ENCODE peak calls at places on chromosomes 2 and 18, in ten cellular contexts. D is stimulated activated CD4-positive, alpha-beta T cell treated with anti-CD3 and anti-CD28 coated beads, TNF-alpha, amount 100 ng/mL, for 48 hours; T is central memory CD4-positive, alpha-beta T cell; W is HEK293T; P is stromal cell of bone marrow; S is retina; C is heart left ventricle; G is lung microvascular endothelial cell; O is amniotic stem cell; B is brain microvascular endothelial cell. M is an unnamed sample.

GRCh38 chr2:133812826-133813617 is 244.8 kb upstream of the NCKAP5 start:
- DNase-seq in T (no peak), B (peak; percentile 27), O (no peak), D (no peak), S (no peak), G (peak; percentile 82), P (peak; percentile 16), W (no peak), C (no peak), M (no peak)

GRCh38 chr2:200087451-200087850 is 132.1 kb downstream of the MAIP1 start:
- DNase-seq in W (no peak), G (no peak), O (no peak), B (no peak), D (no peak), S (no peak), P (no peak), C (no peak), T (no peak), M (no peak)

GRCh38 chr18:48658721-48659120 is 119.9 kb downstream of the CTIF start:
- DNase-seq in S (no peak), P (no peak), B (no peak), T (no peak), D (no peak), G (no peak), W (no peak), C (no peak), O (no peak), M (peak; percentile 17)

GRCh38 chr2:181140414-181140813 is 160.0 kb downstream of the UBE2E3 start:
- DNase-seq in G (no peak), O (no peak), T (no peak), S (no peak), D (no peak), C (no peak), W (no peak), B (no peak), P (peak; percentile 69), M (no peak)

GRCh38 chr2:101961287-101962242 is 30.2 kb upstream of the IL1R2 start:
- DNase-seq in G (no peak), B (peak; percentile 66), D (no peak), P (peak; percentile 98), S (no peak), T (no peak), C (peak; percentile 86), O (no peak), W (no peak), M (peak; percentile 90)

GRCh38 chr2:7748717-7749415 is 831.7 kb downstream of the RNF144A start:
- DNase-seq in W (no peak), T (no peak), D (no peak), C (no peak), O (no peak), P (no peak), S (no peak), B (no peak), G (peak; percentile 4), M (no peak)

GRCh38 chr18:49843131-49843530 is 29.8 kb upstream of the ACAA2 start:
- DNase-seq in G (no peak), D (no peak), W (no peak), P (no peak), S (no peak), B (no peak), C (no peak), O (no peak), T (no peak), M (no peak)

GRCh38 chr2:197985029-197985428 is 180.6 kb downstream of the PLCL1 start:
- DNase-seq in W (no peak), O (no peak), P (no peak), C (no peak), S (no peak), B (no peak), G (no peak), D (no peak), T (no peak), M (no peak)

GRCh38 chr18:9869713-9870430 is 15.9 kb upstream of the TXNDC2 start:
- DNase-seq in C (no peak), G (peak; percentile 60), D (no peak), S (no peak), W (peak; percentile 15), O (peak; percentile 4), T (no peak), P (peak; percentile 79), B (peak; percentile 47), M (no peak)

GRCh38 chr2:64326578-64327050 is 127.3 kb upstream of the LGALSL start:
- DNase-seq in B (no peak), G (no peak), O (no peak), T (no peak), D (no peak), C (no peak), W (no peak), S (no peak), P (no peak), M (no peak)

GRCh38 chr2:46216213-46216612 is 81.0 kb upstream of the EPAS1 start:
- DNase-seq in O (no peak), S (no peak), W (no peak), D (no peak), G (no peak), C (no peak), T (no peak), P (peak; percentile 28), B (peak; percentile 82), M (no peak)

GRCh38 chr2:189421644-189422043 is 19.6 kb upstream of the WDR75 start:
- DNase-seq in W (no peak), G (peak; percentile 69), T (no peak), B (peak; percentile 88), C (no peak), S (no peak), P (no peak), O (no peak), D (no peak), M (no peak)

GRCh38 chr2:231480781-231481180 is 16.5 kb upstream of the NCL start:
- DNase-seq in S (no peak), B (no peak), D (no peak), T (no peak), W (no peak), P (no peak), C (no peak), G (no peak), O (no peak), M (no peak)

GRCh38 chr2:229245013-229245412 is 26.1 kb downstream of the PID1 start:
- DNase-seq in P (no peak), W (no peak), B (no peak), G (no peak), S (peak; percentile 55), T (no peak), C (no peak), O (no peak), D (no peak), M (no peak)

GRCh38 chr2:223989206-223989859 is 32.1 kb downstream of the MRPL44 start:
- DNase-seq in O (no peak), S (no peak), P (no peak), C (no peak), D (no peak), W (no peak), T (no peak), B (no peak), G (no peak), M (no peak)

GRCh38 chr18:68150976-68151375 is 563.9 kb downstream of the TMX3 start:
- DNase-seq in W (no peak), S (no peak), G (no peak), P (no peak), T (no peak), C (no peak), D (no peak), B (no peak), O (no peak), M (no peak)

GRCh38 chr2:217858519-217859466 is 144.0 kb downstream of the TNS1 start:
- DNase-seq in W (peak; percentile 21), G (peak; percentile 29), P (peak; percentile 98), O (peak; percentile 91), S (peak; percentile 85), T (no peak), C (peak; percentile 92), D (no peak), B (peak; percentile 96), M (peak; percentile 89)

GRCh38 chr2:160464017-160464416 is 29.6 kb downstream of the RBMS1 start:
- DNase-seq in S (no peak), W (no peak), D (no peak), G (no peak), C (no peak), O (no peak), T (no peak), P (no peak), B (no peak), M (no peak)

GRCh38 chr2:241295326-241296095 is 20.0 kb downstream of the HDLBP start:
- DNase-seq in O (no peak), D (no peak), P (no peak), B (no peak), C (no peak), T (no peak), W (no peak), S (no peak), G (no peak), M (no peak)

GRCh38 chr2:163673522-163673921 is 62.3 kb downstream of the FIGN start:
- DNase-seq in T (no peak), G (no peak), W (no peak), D (no peak), C (no peak), B (no peak), S (no peak), P (no peak), O (no peak), M (no peak)

GRCh38 chr2:48483916-48484315 is 46.0 kb upstream of the STON1 start:
- DNase-seq in S (no peak), D (no peak), O (peak; percentile 13), B (peak; percentile 24), C (no peak), W (no peak), P (no peak), T (no peak), G (no peak), M (no peak)

GRCh38 chr2:126911111-126911796 is 12.6 kb downstream of the TEX51 start:
- DNase-seq in S (no peak), W (no peak), D (no peak), P (no peak), G (no peak), B (no peak), T (no peak), C (no peak), O (no peak), M (peak; percentile 44)

GRCh38 chr2:120857422-120857821 is 121.8 kb downstream of the GLI2 start:
- DNase-seq in B (no peak), C (no peak), P (no peak), W (no peak), G (no peak), T (no peak), D (no peak), S (no peak), O (no peak), M (peak; percentile 10)

GRCh38 chr2:26725516-26725810 is 32.9 kb downstream of the KCNK3 start:
- DNase-seq in S (no peak), O (no peak), B (no peak), W (no peak), G (no peak), T (no peak), D (no peak), C (peak; percentile 83), P (no peak), M (no peak)

GRCh38 chr18:9348766-9349165 is 14.2 kb downstream of the TWSG1 start:
- DNase-seq in C (no peak), S (no peak), W (no peak), T (no peak), O (no peak), D (no peak), B (no peak), P (no peak), G (peak; percentile 28), M (no peak)

GRCh38 chr2:23453936-23454460 is 69.0 kb downstream of the KLHL29 start:
- DNase-seq in O (no peak), P (no peak), W (no peak), S (no peak), C (no peak), T (no peak), D (no peak), B (no peak), G (no peak), M (no peak)

GRCh38 chr18:77133920-77134496 is 1.4 kb upstream of the MBP start:
- DNase-seq in B (no peak), G (no peak), T (no peak), C (peak; percentile 52), W (no peak), S (peak; percentile 46), P (no peak), O (no peak), D (no peak), M (no peak)

GRCh38 chr18:35610724-35611123 is 29.2 kb downstream of the GALNT1 start:
- DNase-seq in P (no peak), C (no peak), D (no peak), T (no peak), O (no peak), W (no peak), B (no peak), G (no peak), S (no peak), M (no peak)

M was measured in cardiac septum.